ENCODE peak calls at places on chromosomes 4 and X, in six cellular contexts. F is germinal center, U is fibroblast of the conjunctiva, O is NCI-H524, I is A549, N is Calu3. G is an unnamed sample.

GRCh38 chr4:25487155-25487554 is 110.1 kb downstream of the ANAPC4 start:
- DNase-seq in F (no peak), U (no peak), O (no peak), I (no peak), N (no peak), G (no peak)

GRCh38 chrX:45986971-45987370 is 558.2 kb downstream of the ZNF674 start:
- DNase-seq in F (no peak), U (no peak), O (no peak), I (peak), N (no peak), G (no peak)

GRCh38 chr4:26985836-26986235 is 125.2 kb downstream of the STIM2 start:
- DNase-seq in F (no peak), U (no peak), O (no peak), I (no peak), N (no peak), G (no peak)

GRCh38 chr4:24321151-24321550 is 263.2 kb downstream of the DHX15 start:
- DNase-seq in F (no peak), U (peak), O (no peak), I (no peak), N (no peak), G (no peak)

GRCh38 chr4:1327526-1328266 is 19.3 kb upstream of the UVSSA start:
- DNase-seq in F (no peak), U (no peak), O (no peak), I (no peak), N (no peak), G (no peak)

GRCh38 chr4:148649669-148650331 is 207.6 kb upstream of the NR3C2 start:
- DNase-seq in F (no peak), U (no peak), O (no peak), I (no peak), N (no peak), G (no peak)

GRCh38 chr4:113646456-113646809 is 115.1 kb downstream of the CAMK2D start:
- DNase-seq in F (no peak), U (no peak), O (no peak), I (peak), N (no peak), G (no peak)

GRCh38 chrX:138745215-138745614 is 33.7 kb upstream of the FGF13 start:
- DNase-seq in F (peak), U (peak), O (no peak), I (peak), N (peak), G (peak)

GRCh38 chrX:19554786-19555185 is 39.5 kb upstream of the MAP3K15 start:
- DNase-seq in F (no peak), U (no peak), O (no peak), I (no peak), N (no peak), G (no peak)

GRCh38 chr4:162157241-162157640 is 6.6 kb downstream of the FSTL5 start:
- DNase-seq in F (no peak), U (no peak), O (no peak), I (no peak), N (no peak), G (no peak)

GRCh38 chr4:40710484-40711269 is 39.1 kb upstream of the NSUN7 start:
- DNase-seq in F (no peak), U (peak), O (no peak), I (no peak), N (no peak), G (no peak)

GRCh38 chrX:110280954-110281353 is 36.9 kb downstream of the AMMECR1 start:
- DNase-seq in F (no peak), U (peak), O (no peak), I (no peak), N (no peak), G (no peak)

GRCh38 chr4:83658806-83659205 is 122.9 kb downstream of the GPAT3 start:
- DNase-seq in F (no peak), U (no peak), O (no peak), I (no peak), N (no peak), G (no peak)

GRCh38 chr4:100880012-100880411 is 362.2 kb upstream of the EMCN start:
- DNase-seq in F (no peak), U (no peak), O (no peak), I (no peak), N (no peak), G (no peak)

GRCh38 chrX:16023790-16024734 is 99.3 kb upstream of the GRPR start:
- DNase-seq in F (no peak), U (no peak), O (no peak), I (peak), N (peak), G (no peak)

GRCh38 chrX:47577424-47577823 is 4.8 kb upstream of the TIMP1 start:
- DNase-seq in F (no peak), U (no peak), O (no peak), I (no peak), N (no peak), G (no peak)

GRCh38 chr4:113872426-113873260 is 106.8 kb downstream of the ARSJ start:
- DNase-seq in F (no peak), U (no peak), O (no peak), I (no peak), N (no peak), G (no peak)

GRCh38 chrX:17441965-17442364 is 67.0 kb downstream of the NHS start:
- DNase-seq in F (no peak), U (no peak), O (no peak), I (no peak), N (no peak), G (no peak)

GRCh38 chrX:74178536-74178935 is 125.4 kb upstream of the ZCCHC13 start:
- DNase-seq in F (no peak), U (no peak), O (no peak), I (no peak), N (peak), G (no peak)

GRCh38 chr4:40192286-40193017 is 4.4 kb upstream of the RHOH start:
- DNase-seq in F (no peak), U (no peak), O (no peak), I (no peak), N (no peak), G (no peak)

GRCh38 chrX:11381464-11381863 is 88.3 kb downstream of the AMELX start:
- DNase-seq in F (peak), U (peak), O (peak), I (peak), N (peak), G (no peak)

G was measured in SW 1271.